ENCODE peak calls at places on chromosome 5, in nine cellular contexts. P is GM12865, C is kidney epithelial cell, V is WERI-Rb-1, U is body of pancreas, D is tibial nerve, R is GM06990, K is Panc1, N is psoas muscle. O is an unnamed sample.

GRCh38 chr5:173717959-173718358 is 101.5 kb upstream of the BOD1 start:
- DNase-seq in R (no peak), V (no peak), D (no peak), C (no peak), K (no peak), U (no peak), P (no peak), N (no peak), O (no peak)

GRCh38 chr5:150001660-150002493 is 1.3 kb downstream of the HMGXB3 start:
- DNase-seq in D (no peak), R (peak), N (peak), U (peak), P (peak), V (peak), C (no peak), K (peak), O (no peak)

GRCh38 chr5:25963251-25964008 is 1075.0 kb downstream of the CDH9 start:
- DNase-seq in N (peak), U (no peak), C (no peak), R (no peak), P (no peak), V (no peak), D (peak), K (no peak), O (no peak)

GRCh38 chr5:148687427-148687826 is 33.1 kb upstream of the HTR4 start:
- DNase-seq in D (no peak), P (peak), U (peak), C (no peak), N (no peak), K (peak), V (peak), R (peak), O (peak)

GRCh38 chr5:37190592-37190991 is 58.6 kb downstream of the CPLANE1 start:
- DNase-seq in D (no peak), U (no peak), R (no peak), C (no peak), K (no peak), V (no peak), P (no peak), N (no peak), O (no peak)

GRCh38 chr5:133129192-133129748 is 77.5 kb downstream of the HSPA4 start:
- DNase-seq in P (no peak), K (no peak), U (no peak), R (no peak), D (no peak), V (no peak), C (no peak), N (no peak), O (no peak)

GRCh38 chr5:50807661-50808060 is 141.2 kb downstream of the PARP8 start:
- DNase-seq in C (no peak), K (no peak), D (no peak), P (no peak), R (no peak), V (no peak), U (no peak), N (no peak), O (no peak)

GRCh38 chr5:158478139-158478538 is 619.2 kb upstream of the CLINT1 start:
- DNase-seq in P (no peak), D (no peak), U (no peak), C (no peak), N (no peak), V (no peak), K (no peak), R (no peak), O (no peak)

GRCh38 chr5:142499591-142500384 is 175.0 kb upstream of the SPRY4 start:
- DNase-seq in R (no peak), N (no peak), D (no peak), U (no peak), P (no peak), K (no peak), V (no peak), C (peak), O (no peak)

GRCh38 chr5:9622891-9623547 is 7.1 kb downstream of the TAS2R1 start:
- DNase-seq in D (no peak), P (peak), K (no peak), C (peak), R (no peak), N (no peak), U (no peak), V (no peak), O (peak)

GRCh38 chr5:32837211-32837610 is 126.1 kb downstream of the NPR3 start:
- DNase-seq in C (no peak), P (no peak), D (no peak), V (no peak), U (no peak), N (no peak), R (no peak), K (no peak), O (no peak)

GRCh38 chr5:120137582-120137981 is 326.5 kb upstream of the PRR16 start:
- DNase-seq in R (no peak), N (no peak), K (no peak), U (no peak), D (no peak), P (no peak), V (no peak), C (no peak), O (no peak)

GRCh38 chr5:94872526-94872925 is 254.1 kb downstream of the SLF1 start:
- DNase-seq in V (no peak), D (no peak), K (no peak), N (no peak), P (no peak), R (no peak), C (no peak), U (no peak), O (no peak)

GRCh38 chr5:167968784-167969183 is 322.7 kb upstream of the WWC1 start:
- DNase-seq in V (no peak), U (no peak), K (no peak), C (no peak), R (no peak), N (no peak), P (no peak), D (no peak), O (no peak)

GRCh38 chr5:159971038-159971437 is 37.9 kb upstream of the TTC1 start:
- DNase-seq in C (no peak), R (no peak), V (no peak), P (no peak), K (no peak), N (no peak), U (no peak), D (no peak), O (no peak)

GRCh38 chr5:87503004-87503403 is 90.3 kb upstream of the CCNH start:
- DNase-seq in C (no peak), N (no peak), K (no peak), P (no peak), U (no peak), R (no peak), D (no peak), V (no peak), O (no peak)

GRCh38 chr5:116084231-116084630 is 594 bp upstream of the COMMD10 start:
- DNase-seq in V (peak), C (no peak), R (peak), P (peak), U (peak), K (no peak), N (no peak), D (no peak), O (no peak)

GRCh38 chr5:136020383-136021015 is 8.3 kb upstream of the TGFBI start:
- DNase-seq in N (no peak), D (no peak), U (peak), R (no peak), K (no peak), C (peak), P (no peak), V (no peak), O (no peak)

GRCh38 chr5:38369692-38370091 is 111.3 kb downstream of the EGFLAM start:
- DNase-seq in V (no peak), D (no peak), C (no peak), N (no peak), U (no peak), K (no peak), P (no peak), R (no peak), O (no peak)

GRCh38 chr5:112491257-112491656 is 72.2 kb upstream of the EPB41L4A start:
- DNase-seq in U (no peak), K (no peak), C (no peak), P (peak), N (no peak), D (no peak), R (no peak), V (peak), O (no peak)

GRCh38 chr5:91020065-91020800 is 362.9 kb downstream of the ARRDC3 start:
- DNase-seq in D (no peak), P (no peak), V (no peak), K (no peak), C (peak), N (no peak), R (no peak), U (no peak), O (no peak)

GRCh38 chr5:96142786-96143434 is 181.3 kb upstream of the ELL2 start:
- DNase-seq in U (no peak), D (no peak), N (no peak), R (no peak), P (no peak), V (no peak), K (no peak), C (no peak), O (no peak)

GRCh38 chr5:108911055-108911454 is 163.4 kb downstream of the FER start:
- DNase-seq in V (no peak), U (no peak), P (no peak), R (no peak), D (no peak), K (no peak), N (no peak), C (no peak), O (no peak)

GRCh38 chr5:43646997-43647396 is 44.0 kb downstream of the NNT start:
- DNase-seq in C (no peak), D (no peak), R (no peak), K (no peak), P (no peak), N (no peak), U (no peak), V (no peak), O (no peak)

GRCh38 chr5:137938358-137939138 is 49.3 kb downstream of the PKD2L2 start:
- DNase-seq in K (no peak), C (no peak), R (no peak), P (peak), N (no peak), U (no peak), V (no peak), D (no peak), O (no peak)

GRCh38 chr5:159504857-159505304 is 174.6 kb upstream of the IL12B start:
- DNase-seq in K (no peak), U (peak), N (no peak), P (no peak), C (no peak), D (no peak), V (no peak), R (no peak), O (no peak)

GRCh38 chr5:39518516-39518915 is 93.7 kb upstream of the DAB2 start:
- DNase-seq in P (no peak), V (no peak), N (no peak), C (no peak), R (no peak), K (no peak), U (no peak), D (no peak), O (no peak)

GRCh38 chr5:172939045-172939444 is 20.2 kb upstream of the RPL26L1 start:
- DNase-seq in K (no peak), P (no peak), N (no peak), R (no peak), C (no peak), D (no peak), V (peak), U (no peak), O (no peak)

GRCh38 chr5:134018986-134019316 is 14.2 kb upstream of the VDAC1 start:
- DNase-seq in D (no peak), K (no peak), N (no peak), V (no peak), R (no peak), P (no peak), U (no peak), C (no peak), O (no peak)

DNA sequence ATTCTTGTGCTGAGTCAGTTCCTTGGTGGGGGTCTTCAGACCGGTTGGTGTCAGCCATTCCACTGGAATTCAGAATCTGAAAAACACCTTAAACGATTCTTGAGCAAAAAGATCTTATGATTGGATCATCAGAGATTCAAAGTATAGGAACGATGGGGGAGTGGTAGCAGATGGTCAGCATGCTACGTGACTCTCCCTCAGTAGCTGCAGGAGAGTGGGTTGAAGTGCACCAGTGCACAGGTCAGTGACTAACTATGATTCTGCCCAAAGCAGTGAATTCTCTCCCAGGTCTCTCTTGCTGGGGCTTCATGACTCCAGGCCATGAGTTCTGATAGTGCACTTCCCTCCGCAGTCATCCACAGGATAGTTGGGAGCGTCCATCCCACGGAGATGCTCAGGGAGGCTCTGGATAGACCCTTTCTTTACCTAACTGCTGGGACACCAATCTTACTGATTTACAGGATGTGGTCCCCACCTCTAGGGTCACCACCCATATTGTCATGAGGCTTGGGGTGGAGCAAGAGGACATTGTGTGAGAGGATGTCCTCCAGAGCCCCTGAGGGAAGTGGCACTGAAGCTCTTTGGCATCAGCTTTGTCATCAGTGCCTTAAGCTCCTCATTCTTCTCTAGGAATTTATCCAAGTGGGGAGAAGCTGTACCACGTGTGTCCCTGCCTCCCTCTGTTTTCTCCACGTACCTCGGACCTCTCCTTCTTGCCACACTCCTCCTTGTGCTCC is 62.0 kb downstream of the RASGRF2 start:
- DNase-seq in D (no peak), K (no peak), C (peak), N (no peak), R (no peak), V (no peak), U (no peak), P (no peak), O (no peak)
- H3K4me3 ChIP-seq in D (no peak), K (no peak), C (no peak), N (no peak), R (no peak), V (no peak), U (no peak), P (no peak), O (no peak)

DNA sequence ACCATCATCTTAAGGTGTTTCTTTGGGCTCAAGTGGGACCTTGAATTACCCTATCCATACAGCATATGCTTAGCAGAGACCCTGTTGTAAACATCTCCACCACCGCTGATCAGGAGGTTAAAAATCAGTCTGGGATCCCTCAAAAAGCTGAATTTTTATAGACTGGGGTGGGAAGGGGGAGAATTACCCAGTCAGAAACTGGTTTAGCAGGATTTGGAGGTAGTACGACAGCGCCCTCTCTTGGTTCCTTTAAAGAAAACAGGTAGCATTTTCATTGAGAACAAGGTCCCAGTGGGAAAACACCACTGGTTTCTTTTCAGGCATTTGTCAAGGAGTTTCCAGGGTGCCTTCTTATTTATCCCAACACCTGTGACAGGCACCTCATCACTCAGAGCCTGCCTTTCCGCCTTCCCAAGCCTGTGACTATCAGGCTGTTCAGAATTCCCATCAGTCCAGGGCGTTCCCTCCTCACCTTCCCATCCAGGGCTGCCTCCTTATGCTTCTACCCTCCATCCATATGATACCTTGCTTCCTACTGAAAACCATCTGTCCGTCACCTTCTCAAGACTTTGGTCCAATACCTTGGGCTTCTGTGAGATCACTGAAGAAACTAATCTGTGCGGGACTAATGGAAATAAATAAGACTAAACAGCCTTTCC is 203.8 kb upstream of the RAI14 start:
- DNase-seq in U (peak), N (no peak), K (no peak), C (no peak), P (peak), R (no peak), D (no peak), V (no peak), O (peak)
- TF ChIP-seq CTCF in U (peak), N (no peak), K (peak), C (peak), P (peak), R (peak), D (no peak), V (peak), O (peak)

GRCh38 chr5:322281-322941 is 897 bp downstream of the AHRR start:
- DNase-seq in K (no peak), C (no peak), U (no peak), D (no peak), P (no peak), V (no peak), R (peak), N (no peak), O (no peak)

GRCh38 chr5:324736-325612 is 3.5 kb downstream of the AHRR start:
- DNase-seq in P (no peak), N (no peak), K (no peak), V (no peak), C (no peak), U (no peak), R (no peak), D (no peak), O (no peak)

GRCh38 chr5:321233-321725 is at the start of gene AHRR:
- DNase-seq in K (no peak), C (no peak), D (no peak), U (peak), V (peak), R (peak), P (peak), N (peak), O (no peak)

GRCh38 chr5:321726-322251 is 275 bp downstream of the AHRR start:
- DNase-seq in N (no peak), P (peak), D (no peak), K (no peak), V (no peak), U (no peak), R (no peak), C (no peak), O (no peak)

GRCh38 chr5:322942-323879 is 1.7 kb downstream of the AHRR start:
- DNase-seq in C (no peak), U (no peak), N (no peak), D (no peak), P (no peak), K (no peak), R (no peak), V (no peak), O (no peak)
- H3K4me3 ChIP-seq in C (no peak), U (no peak), N (no peak), D (no peak), P (peak), K (peak), R (peak), V (no peak), O (no peak)

DNA sequence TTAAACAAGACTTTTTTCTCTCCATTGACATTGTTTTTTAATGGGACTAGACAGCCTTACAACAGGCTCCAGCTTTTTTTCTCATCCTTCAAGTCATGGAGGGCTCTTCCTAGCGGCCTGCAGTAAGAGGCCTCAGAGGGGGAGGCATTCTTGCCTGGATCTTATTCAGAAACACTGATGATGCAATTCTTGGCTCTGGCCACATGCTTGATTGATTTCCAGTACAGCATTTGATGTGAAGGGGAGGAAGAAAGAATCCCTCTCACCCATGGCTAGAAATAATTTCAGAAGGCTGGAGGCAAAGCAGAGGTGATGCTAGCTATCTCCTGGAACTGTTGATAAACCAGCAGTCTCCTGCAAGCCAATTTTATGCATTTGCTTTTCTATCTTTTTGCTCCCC is 324.8 kb downstream of the PRELID2 start:
- DNase-seq in P (no peak), K (no peak), V (no peak), N (peak), R (no peak), U (peak), D (no peak), C (peak), O (no peak)
- TF ChIP-seq CTCF in P (no peak), K (no peak), V (no peak), N (no peak), R (no peak), U (no peak), D (no peak), C (no peak), O (no peak)

GRCh38 chr5:147234098-147234824 is 565 bp upstream of the STK32A start:
- DNase-seq in N (no peak), D (no peak), P (no peak), V (peak), U (no peak), K (no peak), R (peak), C (no peak), O (no peak)
- H3K4me3 ChIP-seq in N (peak), D (peak), P (no peak), V (peak), U (peak), K (peak), R (no peak), C (peak), O (peak)

GRCh38 chr5:1336106-1336561 is 8.8 kb downstream of the CLPTM1L start:
- DNase-seq in V (no peak), D (no peak), K (no peak), P (no peak), U (no peak), C (no peak), R (no peak), N (no peak), O (no peak)
- TF ChIP-seq CTCF in V (no peak), D (no peak), K (no peak), P (no peak), U (no peak), C (no peak), R (no peak), N (no peak), O (no peak)

DNA sequence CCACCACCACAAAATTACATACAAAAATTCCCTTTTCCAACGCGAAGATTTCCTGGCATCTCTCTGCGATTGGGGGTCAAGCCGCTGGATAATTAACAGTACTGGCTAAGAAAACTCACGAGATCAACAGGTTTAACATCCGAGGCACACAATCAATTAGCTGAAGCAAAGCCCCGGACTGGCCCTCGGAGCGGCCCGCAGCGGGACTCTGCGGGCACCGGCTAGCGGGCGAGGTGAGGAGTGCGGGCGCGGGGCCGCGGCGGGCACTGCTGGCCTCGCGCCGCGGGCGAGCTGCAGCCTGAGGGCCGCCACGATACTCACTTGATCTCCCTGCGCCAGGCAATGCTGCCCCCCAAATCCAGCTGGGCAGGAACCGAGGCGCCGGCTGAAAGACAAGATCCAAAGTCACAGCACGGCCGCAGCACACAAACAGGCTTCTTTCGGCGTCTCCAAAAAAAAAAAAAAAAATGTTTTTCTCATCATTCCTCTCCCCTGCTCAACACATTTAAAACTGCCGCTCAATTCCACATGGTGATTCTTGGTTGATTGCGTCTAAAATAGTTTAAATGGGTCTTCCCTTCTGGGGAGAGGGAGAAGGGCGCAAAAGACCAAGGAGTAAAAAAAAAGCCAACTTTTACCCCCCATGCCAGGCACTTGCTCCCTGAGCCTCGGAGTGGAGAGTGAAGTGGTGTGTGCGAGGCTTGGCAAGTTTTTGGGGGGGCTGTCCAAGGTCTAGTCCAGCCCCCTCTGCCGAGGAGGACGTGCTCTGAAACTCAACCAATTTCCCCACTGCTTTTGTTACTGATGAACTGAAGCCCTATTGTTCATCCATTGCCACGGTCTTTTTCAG is 210.1 kb downstream of the MEF2C start:
- DNase-seq in D (no peak), C (no peak), V (no peak), U (no peak), N (no peak), R (no peak), P (no peak), K (no peak), O (no peak)
- H3K4me3 ChIP-seq in D (peak), C (no peak), V (no peak), U (no peak), N (no peak), R (peak), P (no peak), K (peak), O (no peak)

GRCh38 chr5:1511651-1512540 is 11.9 kb downstream of the LPCAT1 start:
- DNase-seq in V (peak), R (peak), K (no peak), C (no peak), N (peak), P (peak), U (peak), D (peak), O (no peak)
- TF ChIP-seq CTCF in V (peak), R (peak), K (no peak), C (peak), N (no peak), P (peak), U (no peak), D (no peak), O (peak)

GRCh38 chr5:67163863-67164595 is 32.6 kb downstream of the CD180 start:
- DNase-seq in N (no peak), D (no peak), U (no peak), P (no peak), V (no peak), R (no peak), K (no peak), C (no peak), O (no peak)
- H3K4me3 ChIP-seq in N (no peak), D (no peak), U (no peak), P (no peak), V (no peak), R (no peak), K (no peak), C (no peak), O (no peak)

O was measured in LNCaP clone FGC.